ENCODE peak calls at places on chromosomes 2 and 18, in four cellular contexts. One of them, this sample, is unnamed.

GRCh38 chr18:11775436-11775835 is 75.8 kb upstream of the CHMP1B start:
- DNase-seq in effector memory CD4-positive, alpha-beta T cell: no peak
- DNase-seq in thoracic aorta: no peak
- DNase-seq in CD4-positive, alpha-beta memory T cell: no peak
- DNase-seq in this sample: no peak

GRCh38 chr2:18987592-18988073 is 370.8 kb downstream of the OSR1 start:
- DNase-seq in effector memory CD4-positive, alpha-beta T cell: no peak
- DNase-seq in thoracic aorta: peak
- DNase-seq in CD4-positive, alpha-beta memory T cell: no peak
- DNase-seq in this sample: no peak

GRCh38 chr2:22890142-22890541 is 494.8 kb upstream of the KLHL29 start:
- DNase-seq in effector memory CD4-positive, alpha-beta T cell: no peak
- DNase-seq in thoracic aorta: no peak
- DNase-seq in CD4-positive, alpha-beta memory T cell: no peak
- DNase-seq in this sample: no peak

GRCh38 chr18:36756262-36756661 is 72.5 kb downstream of the TPGS2 start:
- DNase-seq in effector memory CD4-positive, alpha-beta T cell: no peak
- DNase-seq in thoracic aorta: no peak
- DNase-seq in CD4-positive, alpha-beta memory T cell: no peak
- DNase-seq in this sample: no peak

GRCh38 chr2:38665854-38666577 is at the start of gene GALM:
- DNase-seq in effector memory CD4-positive, alpha-beta T cell: peak
- DNase-seq in thoracic aorta: peak
- DNase-seq in CD4-positive, alpha-beta memory T cell: peak
- DNase-seq in this sample: no peak

GRCh38 chr2:112794131-112794733 is 9.9 kb upstream of the IL1A start:
- DNase-seq in effector memory CD4-positive, alpha-beta T cell: no peak
- DNase-seq in thoracic aorta: peak
- DNase-seq in CD4-positive, alpha-beta memory T cell: no peak
- DNase-seq in this sample: no peak

GRCh38 chr2:224565452-224566035 is 19.6 kb downstream of the CUL3 start:
- DNase-seq in effector memory CD4-positive, alpha-beta T cell: no peak
- DNase-seq in thoracic aorta: no peak
- DNase-seq in CD4-positive, alpha-beta memory T cell: no peak
- DNase-seq in this sample: no peak

GRCh38 chr2:59530258-59530657 is 1023.2 kb downstream of the BCL11A start:
- DNase-seq in effector memory CD4-positive, alpha-beta T cell: no peak
- DNase-seq in thoracic aorta: no peak
- DNase-seq in CD4-positive, alpha-beta memory T cell: no peak
- DNase-seq in this sample: no peak

GRCh38 chr2:155815851-155816250 is 516.7 kb downstream of the NR4A2 start:
- DNase-seq in effector memory CD4-positive, alpha-beta T cell: no peak
- DNase-seq in thoracic aorta: no peak
- DNase-seq in CD4-positive, alpha-beta memory T cell: no peak
- DNase-seq in this sample: no peak

GRCh38 chr2:179612591-179613298 is 248.7 kb downstream of the ZNF385B start:
- DNase-seq in effector memory CD4-positive, alpha-beta T cell: no peak
- DNase-seq in thoracic aorta: no peak
- DNase-seq in CD4-positive, alpha-beta memory T cell: no peak
- DNase-seq in this sample: no peak

GRCh38 chr18:46402396-46402795 is 254.6 kb downstream of the LOXHD1 start:
- DNase-seq in effector memory CD4-positive, alpha-beta T cell: no peak
- DNase-seq in thoracic aorta: no peak
- DNase-seq in CD4-positive, alpha-beta memory T cell: no peak
- DNase-seq in this sample: no peak

GRCh38 chr18:21341141-21341540 is 99.1 kb downstream of the GREB1L start:
- DNase-seq in effector memory CD4-positive, alpha-beta T cell: no peak
- DNase-seq in thoracic aorta: no peak
- DNase-seq in CD4-positive, alpha-beta memory T cell: no peak
- DNase-seq in this sample: no peak

GRCh38 chr2:22194218-22194617 is 1070.5 kb downstream of the TDRD15 start:
- DNase-seq in effector memory CD4-positive, alpha-beta T cell: no peak
- DNase-seq in thoracic aorta: no peak
- DNase-seq in CD4-positive, alpha-beta memory T cell: no peak
- DNase-seq in this sample: no peak

GRCh38 chr18:72456802-72457201 is 87.3 kb downstream of the CBLN2 start:
- DNase-seq in effector memory CD4-positive, alpha-beta T cell: no peak
- DNase-seq in thoracic aorta: no peak
- DNase-seq in CD4-positive, alpha-beta memory T cell: no peak
- DNase-seq in this sample: no peak

GRCh38 chr2:230654057-230654456 is 58.6 kb upstream of the CAB39 start:
- DNase-seq in effector memory CD4-positive, alpha-beta T cell: no peak
- DNase-seq in thoracic aorta: no peak
- DNase-seq in CD4-positive, alpha-beta memory T cell: no peak
- DNase-seq in this sample: no peak

GRCh38 chr2:144607899-144608477 is 88.1 kb upstream of the ZEB2 start:
- DNase-seq in effector memory CD4-positive, alpha-beta T cell: no peak
- DNase-seq in thoracic aorta: no peak
- DNase-seq in CD4-positive, alpha-beta memory T cell: no peak
- DNase-seq in this sample: no peak

GRCh38 chr2:27973592-27973991 is 83.1 kb downstream of the BABAM2 start:
- DNase-seq in effector memory CD4-positive, alpha-beta T cell: no peak
- DNase-seq in thoracic aorta: no peak
- DNase-seq in CD4-positive, alpha-beta memory T cell: no peak
- DNase-seq in this sample: no peak

GRCh38 chr2:151575338-151575737 is 158.9 kb downstream of the NEB start:
- DNase-seq in effector memory CD4-positive, alpha-beta T cell: no peak
- DNase-seq in thoracic aorta: no peak
- DNase-seq in CD4-positive, alpha-beta memory T cell: no peak
- DNase-seq in this sample: no peak

GRCh38 chr2:2464095-2464494 is 133.0 kb upstream of the MYT1L start:
- DNase-seq in effector memory CD4-positive, alpha-beta T cell: no peak
- DNase-seq in thoracic aorta: no peak
- DNase-seq in CD4-positive, alpha-beta memory T cell: no peak
- DNase-seq in this sample: no peak

GRCh38 chr2:169069341-169069740 is at the start of gene DHRS9:
- DNase-seq in effector memory CD4-positive, alpha-beta T cell: no peak
- DNase-seq in thoracic aorta: no peak
- DNase-seq in CD4-positive, alpha-beta memory T cell: no peak
- DNase-seq in this sample: peak

GRCh38 chr2:169071455-169071854 is 2.1 kb downstream of the DHRS9 start:
- DNase-seq in effector memory CD4-positive, alpha-beta T cell: no peak
- DNase-seq in thoracic aorta: no peak
- DNase-seq in CD4-positive, alpha-beta memory T cell: no peak
- DNase-seq in this sample: no peak

GRCh38 chr2:169069818-169070217 is 455 bp downstream of the DHRS9 start:
- DNase-seq in effector memory CD4-positive, alpha-beta T cell: no peak
- DNase-seq in thoracic aorta: no peak
- DNase-seq in CD4-positive, alpha-beta memory T cell: no peak
- DNase-seq in this sample: no peak

GRCh38 chr2:169065864-169066507 is 3.4 kb upstream of the DHRS9 start:
- DNase-seq in effector memory CD4-positive, alpha-beta T cell: no peak
- DNase-seq in thoracic aorta: no peak
- DNase-seq in CD4-positive, alpha-beta memory T cell: no peak
- DNase-seq in this sample: no peak

GRCh38 chr2:169066817-169067356 is 2.5 kb upstream of the DHRS9 start:
- DNase-seq in effector memory CD4-positive, alpha-beta T cell: no peak
- DNase-seq in thoracic aorta: no peak
- DNase-seq in CD4-positive, alpha-beta memory T cell: no peak
- DNase-seq in this sample: no peak
- H3K27ac ChIP-seq in effector memory CD4-positive, alpha-beta T cell: no peak
- H3K27ac ChIP-seq in thoracic aorta: no peak
- H3K27ac ChIP-seq in CD4-positive, alpha-beta memory T cell: no peak
- H3K27ac ChIP-seq in this sample: no peak

GRCh38 chr2:36433311-36434217 is 78.0 kb downstream of the CRIM1 start:
- DNase-seq in effector memory CD4-positive, alpha-beta T cell: no peak
- DNase-seq in thoracic aorta: no peak
- DNase-seq in CD4-positive, alpha-beta memory T cell: no peak
- DNase-seq in this sample: peak

GRCh38 chr2:36427790-36428243 is 72.2 kb downstream of the CRIM1 start:
- DNase-seq in effector memory CD4-positive, alpha-beta T cell: no peak
- DNase-seq in thoracic aorta: no peak
- DNase-seq in CD4-positive, alpha-beta memory T cell: no peak
- DNase-seq in this sample: no peak

GRCh38 chr2:36432479-36432878 is 76.9 kb downstream of the CRIM1 start:
- DNase-seq in effector memory CD4-positive, alpha-beta T cell: no peak
- DNase-seq in thoracic aorta: no peak
- DNase-seq in CD4-positive, alpha-beta memory T cell: no peak
- DNase-seq in this sample: no peak
- H3K27ac ChIP-seq in effector memory CD4-positive, alpha-beta T cell: no peak
- H3K27ac ChIP-seq in thoracic aorta: peak
- H3K27ac ChIP-seq in CD4-positive, alpha-beta memory T cell: no peak
- H3K27ac ChIP-seq in this sample: no peak

DNA sequence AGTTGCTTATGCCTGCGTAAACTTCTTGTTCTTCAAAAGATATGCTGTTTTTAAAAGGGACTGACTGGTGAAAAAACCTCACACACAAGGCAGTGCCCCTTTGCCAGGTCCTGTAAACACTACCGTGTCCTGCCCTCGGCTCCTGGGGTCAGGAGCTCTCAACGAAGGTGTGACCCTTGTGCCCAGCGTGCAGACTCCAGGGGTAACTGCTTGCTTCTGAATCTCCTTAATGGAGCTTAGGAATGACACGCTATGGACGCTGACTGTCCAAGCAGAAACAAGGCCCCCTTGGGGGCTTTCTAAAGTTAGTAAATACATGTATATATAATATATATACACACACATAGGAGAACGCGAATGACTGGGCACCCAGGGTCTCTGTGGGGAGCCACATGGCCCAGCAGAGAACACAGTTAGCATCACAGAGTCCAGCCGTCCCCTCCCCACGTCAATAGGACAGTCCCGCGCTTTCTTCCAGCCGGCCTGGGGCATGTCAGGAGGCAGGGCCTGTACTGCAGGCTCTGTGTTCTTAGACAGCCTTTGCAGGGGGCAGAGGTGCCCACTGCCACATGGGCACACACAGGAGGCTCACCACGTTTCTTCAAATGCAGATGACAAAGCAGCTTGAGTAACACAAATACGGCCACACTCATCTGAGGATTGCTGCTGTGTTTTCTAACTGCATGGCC is 96.1 kb downstream of the HDAC4 start:
- DNase-seq in effector memory CD4-positive, alpha-beta T cell: no peak
- DNase-seq in thoracic aorta: no peak
- DNase-seq in CD4-positive, alpha-beta memory T cell: no peak
- DNase-seq in this sample: no peak
- H3K27ac ChIP-seq in effector memory CD4-positive, alpha-beta T cell: no peak
- H3K27ac ChIP-seq in thoracic aorta: no peak
- H3K27ac ChIP-seq in CD4-positive, alpha-beta memory T cell: no peak
- H3K27ac ChIP-seq in this sample: no peak

GRCh38 chr2:237757616-237758015 is 41.0 kb upstream of the RBM44 start:
- DNase-seq in effector memory CD4-positive, alpha-beta T cell: no peak
- DNase-seq in thoracic aorta: no peak
- DNase-seq in CD4-positive, alpha-beta memory T cell: no peak
- DNase-seq in this sample: no peak

GRCh38 chr2:237754849-237755248 is 43.7 kb upstream of the RBM44 start:
- DNase-seq in effector memory CD4-positive, alpha-beta T cell: no peak
- DNase-seq in thoracic aorta: no peak
- DNase-seq in CD4-positive, alpha-beta memory T cell: no peak
- DNase-seq in this sample: no peak

GRCh38 chr2:237760506-237761502 is 37.8 kb upstream of the RBM44 start:
- DNase-seq in effector memory CD4-positive, alpha-beta T cell: no peak
- DNase-seq in thoracic aorta: no peak
- DNase-seq in CD4-positive, alpha-beta memory T cell: no peak
- DNase-seq in this sample: no peak

GRCh38 chr2:237758165-237758564 is 40.4 kb upstream of the RBM44 start:
- DNase-seq in effector memory CD4-positive, alpha-beta T cell: no peak
- DNase-seq in thoracic aorta: no peak
- DNase-seq in CD4-positive, alpha-beta memory T cell: no peak
- DNase-seq in this sample: no peak

DNA sequence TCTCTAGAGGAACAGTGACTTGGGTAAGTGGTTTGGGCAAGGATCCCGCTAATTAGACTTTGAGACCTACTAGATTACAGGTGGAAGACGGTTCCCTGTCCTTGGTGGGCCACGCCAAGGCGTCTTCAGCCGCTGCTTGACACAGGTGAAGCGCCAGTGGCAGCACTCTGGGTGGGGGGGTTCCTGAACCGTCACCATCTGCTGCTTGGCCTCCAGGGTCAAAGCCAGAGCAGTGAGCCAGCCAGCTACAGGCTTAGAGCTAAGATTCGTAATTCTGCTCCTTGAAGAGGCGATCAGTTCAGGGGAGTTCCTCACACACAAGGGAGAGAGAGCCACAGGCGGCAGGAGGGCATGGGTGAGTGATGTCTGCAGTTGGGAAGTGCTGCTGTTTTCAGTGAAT is 39.4 kb upstream of the RBM44 start:
- DNase-seq in effector memory CD4-positive, alpha-beta T cell: no peak
- DNase-seq in thoracic aorta: no peak
- DNase-seq in CD4-positive, alpha-beta memory T cell: no peak
- DNase-seq in this sample: no peak
- H3K27ac ChIP-seq in effector memory CD4-positive, alpha-beta T cell: no peak
- H3K27ac ChIP-seq in thoracic aorta: no peak
- H3K27ac ChIP-seq in CD4-positive, alpha-beta memory T cell: no peak
- H3K27ac ChIP-seq in this sample: no peak

GRCh38 chr2:8822218-8822617 is 15.2 kb downstream of the KIDINS220 start:
- DNase-seq in effector memory CD4-positive, alpha-beta T cell: no peak
- DNase-seq in thoracic aorta: no peak
- DNase-seq in CD4-positive, alpha-beta memory T cell: no peak
- DNase-seq in this sample: no peak

DNA sequence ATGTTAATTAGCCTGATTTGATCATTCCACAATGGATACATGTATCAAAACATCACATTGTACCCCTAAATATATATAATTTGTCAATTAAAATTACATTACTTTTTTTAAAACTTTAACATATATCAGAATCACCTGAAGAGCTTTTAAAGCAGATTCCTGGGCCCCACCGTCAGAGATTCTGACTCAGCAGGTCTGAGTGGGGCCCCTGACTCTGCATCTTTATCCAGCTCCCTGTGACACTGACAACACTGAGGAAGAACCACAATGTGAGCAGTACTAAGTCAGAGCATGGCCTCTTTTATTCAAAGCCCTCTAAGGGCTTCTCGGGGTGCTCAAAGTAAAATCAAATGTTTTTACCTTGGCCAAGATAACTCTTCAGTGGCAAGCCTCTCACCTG is 9.7 kb downstream of the KIDINS220 start:
- DNase-seq in effector memory CD4-positive, alpha-beta T cell: no peak
- DNase-seq in thoracic aorta: no peak
- DNase-seq in CD4-positive, alpha-beta memory T cell: no peak
- DNase-seq in this sample: no peak
- H3K27ac ChIP-seq in effector memory CD4-positive, alpha-beta T cell: no peak
- H3K27ac ChIP-seq in thoracic aorta: no peak
- H3K27ac ChIP-seq in CD4-positive, alpha-beta memory T cell: no peak
- H3K27ac ChIP-seq in this sample: no peak

GRCh38 chr18:47898696-47899095 is 31.8 kb downstream of the SMAD2 start:
- DNase-seq in effector memory CD4-positive, alpha-beta T cell: no peak
- DNase-seq in thoracic aorta: no peak
- DNase-seq in CD4-positive, alpha-beta memory T cell: no peak
- DNase-seq in this sample: no peak
- H3K27ac ChIP-seq in effector memory CD4-positive, alpha-beta T cell: no peak
- H3K27ac ChIP-seq in thoracic aorta: no peak
- H3K27ac ChIP-seq in CD4-positive, alpha-beta memory T cell: no peak
- H3K27ac ChIP-seq in this sample: no peak

DNA sequence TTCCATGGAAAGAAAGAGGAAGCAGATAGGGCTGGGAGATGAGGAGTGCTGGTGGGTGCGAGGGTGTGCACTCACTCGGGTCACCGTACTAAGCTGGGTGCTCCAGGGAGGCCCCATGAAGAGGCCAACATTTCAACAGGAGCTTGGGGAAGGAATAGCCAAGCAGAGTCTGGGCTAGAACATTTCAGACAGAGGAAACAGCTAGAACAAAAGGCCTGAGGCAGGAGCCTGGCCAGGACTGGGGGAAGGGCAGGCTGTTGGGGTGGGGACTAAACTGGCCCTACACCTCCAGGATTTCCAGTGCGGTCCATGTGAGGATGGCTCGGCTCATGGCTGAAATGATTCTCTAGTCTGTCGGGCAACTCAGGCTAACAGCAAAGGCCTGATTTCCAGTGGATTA is 90.8 kb downstream of the ZFP36L2 start:
- DNase-seq in effector memory CD4-positive, alpha-beta T cell: no peak
- DNase-seq in thoracic aorta: no peak
- DNase-seq in CD4-positive, alpha-beta memory T cell: no peak
- DNase-seq in this sample: no peak
- H3K27ac ChIP-seq in effector memory CD4-positive, alpha-beta T cell: peak
- H3K27ac ChIP-seq in thoracic aorta: no peak
- H3K27ac ChIP-seq in CD4-positive, alpha-beta memory T cell: peak
- H3K27ac ChIP-seq in this sample: peak

This sample was measured in caudate nucleus.